ENCODE peak calls at places on chromosomes 6 and 20, in seven cellular contexts. E is stomach, C is NB4, Y is uterus, Q is IMR-90, G is HCT116, N is body of pancreas. X is an unnamed sample.

GRCh38 chr20:50575869-50576720 is 65.9 kb downstream of the PTPN1 start:
- DNase-seq in N (peak), G (peak), Y (peak), Q (peak), C (peak), E (peak), X (peak)

GRCh38 chr6:21612067-21612745 is 18.7 kb downstream of the SOX4 start:
- DNase-seq in C (no peak), Q (no peak), G (no peak), E (no peak), N (no peak), Y (no peak), X (no peak)

GRCh38 chr20:6765469-6766058 is 1.9 kb upstream of the BMP2 start:
- DNase-seq in N (no peak), G (peak), Y (no peak), C (peak), Q (peak), E (no peak), X (no peak)

GRCh38 chr6:157638779-157639178 is 184.3 kb upstream of the SNX9 start:
- DNase-seq in N (no peak), Q (no peak), G (no peak), E (no peak), C (no peak), Y (no peak), X (no peak)

GRCh38 chr6:140817176-140817575 is 1315.5 kb upstream of the GJE1 start:
- DNase-seq in Y (no peak), G (no peak), N (no peak), C (no peak), E (no peak), Q (no peak), X (no peak)

GRCh38 chr6:31037169-31037568 is 26.9 kb downstream of the MUC22 start:
- DNase-seq in Q (no peak), Y (no peak), E (no peak), N (no peak), G (no peak), C (no peak), X (no peak)

GRCh38 chr20:62043131-62043914 is 22.4 kb downstream of the TAF4 start:
- DNase-seq in C (peak), Q (peak), N (no peak), G (no peak), Y (peak), E (no peak), X (peak)

GRCh38 chr20:53069121-53069520 is 97.0 kb downstream of the TSHZ2 start:
- DNase-seq in N (no peak), Y (no peak), Q (no peak), C (no peak), E (no peak), G (no peak), X (no peak)

GRCh38 chr6:11161031-11161966 is 49.8 kb upstream of the ERVFRD-1 start:
- DNase-seq in E (no peak), Q (peak), Y (no peak), G (no peak), N (no peak), C (no peak), X (no peak)

GRCh38 chr6:153167026-153167891 is 36.2 kb upstream of the RGS17 start:
- DNase-seq in C (peak), E (no peak), G (peak), Y (no peak), N (no peak), Q (peak), X (no peak)

GRCh38 chr20:48384147-48384818 is 443.5 kb downstream of the PREX1 start:
- DNase-seq in E (no peak), Q (no peak), Y (no peak), G (peak), C (peak), N (no peak), X (no peak)

GRCh38 chr20:38982291-38982690 is 20.1 kb downstream of the DHX35 start:
- DNase-seq in Y (no peak), E (no peak), C (no peak), N (no peak), G (no peak), Q (peak), X (no peak)

GRCh38 chr20:50916257-50916656 is 15.0 kb downstream of the ADNP start:
- DNase-seq in E (no peak), G (no peak), N (no peak), C (no peak), Q (peak), Y (no peak), X (no peak)

GRCh38 chr6:138689849-138690248 is 83.7 kb upstream of the CCDC28A start:
- DNase-seq in G (no peak), N (no peak), E (no peak), Y (no peak), C (no peak), Q (peak), X (no peak)

GRCh38 chr6:138692058-138692977 is 81.3 kb upstream of the CCDC28A start:
- DNase-seq in E (peak), G (no peak), Y (peak), C (peak), N (peak), Q (peak), X (peak)

GRCh38 chr6:138691595-138692057 is 81.9 kb upstream of the CCDC28A start:
- DNase-seq in Y (no peak), C (peak), E (peak), G (peak), Q (peak), N (peak), X (no peak)

GRCh38 chr6:138692978-138693909 is 80.3 kb upstream of the CCDC28A start:
- DNase-seq in G (peak), Q (peak), Y (peak), C (peak), N (peak), E (peak), X (peak)

DNA sequence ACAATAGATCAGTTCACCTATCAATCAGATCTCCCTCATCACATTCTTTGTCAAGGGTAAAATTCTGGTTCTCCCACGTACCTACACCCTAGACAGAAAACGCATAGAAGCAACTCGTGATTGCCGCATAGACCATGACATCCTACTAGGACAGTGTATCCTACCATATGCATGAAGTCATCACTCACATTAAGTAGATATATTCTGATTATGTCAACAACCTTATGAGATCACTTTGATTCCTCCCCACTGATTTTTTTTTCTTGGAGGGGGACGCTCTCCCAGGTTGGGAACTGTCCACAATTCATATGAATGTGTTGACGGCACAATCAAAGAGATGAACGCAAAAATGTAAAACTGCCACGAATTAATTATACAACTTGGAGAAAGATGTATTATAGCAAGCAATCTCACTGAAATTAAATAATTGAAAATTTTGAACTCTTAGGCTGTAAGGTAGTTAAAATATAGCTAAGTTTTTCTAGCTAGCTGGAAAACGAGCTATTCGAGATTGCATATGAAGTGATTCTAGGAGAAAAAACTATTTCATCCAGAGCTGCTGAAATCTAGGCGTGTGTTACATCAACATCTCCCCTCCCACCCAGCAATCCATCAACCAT is 82.5 kb upstream of the CCDC28A start:
- DNase-seq in G (no peak), N (no peak), E (no peak), Y (no peak), C (no peak), Q (peak), X (no peak)
- TF ChIP-seq CTCF in G (no peak), N (no peak), E (no peak), Y (no peak), C (no peak), Q (no peak), X (no peak)

DNA sequence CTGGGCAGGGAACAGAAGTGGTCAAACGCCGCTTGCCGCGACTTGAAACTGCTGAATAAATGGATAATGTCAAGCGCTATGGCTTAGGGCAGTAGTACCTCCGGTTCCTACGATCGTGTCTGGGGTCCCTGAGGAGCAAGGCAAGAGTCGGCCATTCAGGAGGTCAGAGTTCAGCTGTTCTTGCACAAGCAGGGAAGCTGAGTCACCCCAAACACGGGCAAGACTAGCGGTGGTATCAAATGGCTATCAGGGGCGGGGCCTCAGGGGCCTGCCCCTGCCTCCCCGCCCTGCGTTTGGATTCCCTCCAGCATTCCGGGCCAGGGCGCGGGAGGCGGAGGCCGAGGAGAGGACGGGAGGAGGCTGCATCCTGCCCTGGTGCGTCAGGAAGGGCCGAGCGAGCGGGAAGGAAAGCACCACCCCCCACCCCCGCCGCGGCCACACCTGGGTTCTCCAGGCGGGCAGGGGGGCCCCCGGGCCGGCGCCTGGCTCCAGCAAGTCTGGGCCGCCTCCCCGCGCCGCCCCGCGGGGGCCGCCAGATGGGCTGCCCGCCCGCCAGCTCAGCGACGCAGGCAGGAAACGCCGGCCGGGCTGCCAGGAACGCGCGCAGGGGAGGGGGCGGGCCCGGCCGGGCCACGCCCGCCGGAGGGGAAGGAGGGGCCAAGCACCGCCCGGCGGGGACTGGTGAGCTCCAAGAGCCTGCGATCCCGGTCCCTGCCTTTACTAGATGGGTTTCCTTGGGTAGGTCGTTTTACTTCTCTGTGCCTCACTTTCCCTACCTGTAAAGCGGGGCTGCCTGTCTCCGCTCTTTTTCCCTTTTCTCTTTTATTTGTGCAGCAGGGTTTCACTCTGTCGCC is 32.2 kb upstream of the ID1 start:
- DNase-seq in C (peak), Y (peak), Q (peak), N (peak), E (peak), G (peak), X (peak)
- TF ChIP-seq POLR2A in C (peak), Y (peak), Q (peak), N (peak), E (no peak), G (peak), X (peak)

GRCh38 chr6:14192186-14192788 is 74.7 kb downstream of the CD83 start:
- DNase-seq in Y (no peak), G (no peak), N (no peak), E (no peak), C (no peak), Q (no peak), X (no peak)
- TF ChIP-seq CTCF in Y (no peak), G (no peak), N (no peak), E (no peak), C (no peak), Q (peak), X (no peak)

GRCh38 chr6:36063318-36063717 is 35.7 kb downstream of the MAPK14 start:
- DNase-seq in E (no peak), N (no peak), G (no peak), Y (no peak), Q (no peak), C (no peak), X (no peak)
- TF ChIP-seq POLR2A in E (no peak), N (no peak), G (no peak), Y (no peak), Q (no peak), C (no peak), X (no peak)

GRCh38 chr20:45456632-45457031 is 12.9 kb upstream of the WFDC2 start:
- DNase-seq in E (peak), Y (no peak), Q (no peak), G (peak), C (peak), N (peak), X (no peak)
- TF ChIP-seq CTCF in E (no peak), Y (no peak), Q (no peak), G (peak), C (peak), N (no peak), X (no peak)

GRCh38 chr20:43776691-43777090 is 49.9 kb upstream of the GTSF1L start:
- DNase-seq in G (no peak), Y (no peak), E (no peak), Q (peak), C (no peak), N (no peak), X (no peak)

GRCh38 chr20:43781215-43781614 is 54.4 kb upstream of the GTSF1L start:
- DNase-seq in G (no peak), N (no peak), Y (no peak), Q (no peak), E (no peak), C (no peak), X (no peak)

GRCh38 chr20:43774754-43775153 is 48.0 kb upstream of the GTSF1L start:
- DNase-seq in E (no peak), G (no peak), C (no peak), Q (no peak), N (no peak), Y (no peak), X (no peak)

DNA sequence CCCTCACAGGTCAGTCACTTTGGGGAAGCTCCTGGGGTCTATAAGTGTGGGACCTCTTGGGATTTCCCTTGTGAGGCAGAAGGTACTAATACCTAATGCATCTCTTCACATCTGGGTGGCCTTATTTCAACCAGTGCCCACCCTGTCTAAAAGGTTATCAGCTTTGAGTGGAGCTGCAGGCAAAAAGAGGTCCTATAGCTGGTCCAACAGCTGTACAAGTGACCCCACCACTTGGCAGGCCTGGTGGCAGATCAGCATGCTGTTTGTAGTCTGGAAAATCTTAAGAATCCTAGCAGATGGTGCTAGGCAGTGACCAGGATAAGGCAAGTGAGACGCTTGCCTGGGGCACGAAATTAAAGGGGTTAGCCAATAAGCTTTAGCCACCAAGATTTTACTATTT is 51.6 kb upstream of the GTSF1L start:
- DNase-seq in G (no peak), N (no peak), C (peak), E (no peak), Y (no peak), Q (no peak), X (no peak)
- TF ChIP-seq POLR2A in G (no peak), N (no peak), C (no peak), E (no peak), Y (no peak), Q (no peak), X (no peak)

GRCh38 chr6:17410281-17410680 is 16.9 kb downstream of the CAP2 start:
- DNase-seq in Q (no peak), N (no peak), Y (no peak), G (no peak), E (no peak), C (no peak), X (no peak)

GRCh38 chr6:17418281-17419188 is 25.1 kb downstream of the CAP2 start:
- DNase-seq in G (no peak), N (no peak), E (no peak), Q (peak), C (no peak), Y (peak), X (no peak)

GRCh38 chr6:17417817-17418216 is 24.4 kb downstream of the CAP2 start:
- DNase-seq in E (no peak), Q (peak), C (no peak), N (no peak), Y (no peak), G (no peak), X (no peak)

GRCh38 chr6:17408081-17408480 is 14.7 kb downstream of the CAP2 start:
- DNase-seq in E (no peak), N (no peak), G (no peak), Q (no peak), C (no peak), Y (no peak), X (no peak)

GRCh38 chr6:17413313-17413750 is 19.9 kb downstream of the CAP2 start:
- DNase-seq in E (no peak), C (no peak), G (no peak), Q (peak), Y (no peak), N (no peak), X (no peak)
- TF ChIP-seq CTCF in E (no peak), C (no peak), G (no peak), Q (no peak), Y (no peak), N (no peak), X (no peak)

DNA sequence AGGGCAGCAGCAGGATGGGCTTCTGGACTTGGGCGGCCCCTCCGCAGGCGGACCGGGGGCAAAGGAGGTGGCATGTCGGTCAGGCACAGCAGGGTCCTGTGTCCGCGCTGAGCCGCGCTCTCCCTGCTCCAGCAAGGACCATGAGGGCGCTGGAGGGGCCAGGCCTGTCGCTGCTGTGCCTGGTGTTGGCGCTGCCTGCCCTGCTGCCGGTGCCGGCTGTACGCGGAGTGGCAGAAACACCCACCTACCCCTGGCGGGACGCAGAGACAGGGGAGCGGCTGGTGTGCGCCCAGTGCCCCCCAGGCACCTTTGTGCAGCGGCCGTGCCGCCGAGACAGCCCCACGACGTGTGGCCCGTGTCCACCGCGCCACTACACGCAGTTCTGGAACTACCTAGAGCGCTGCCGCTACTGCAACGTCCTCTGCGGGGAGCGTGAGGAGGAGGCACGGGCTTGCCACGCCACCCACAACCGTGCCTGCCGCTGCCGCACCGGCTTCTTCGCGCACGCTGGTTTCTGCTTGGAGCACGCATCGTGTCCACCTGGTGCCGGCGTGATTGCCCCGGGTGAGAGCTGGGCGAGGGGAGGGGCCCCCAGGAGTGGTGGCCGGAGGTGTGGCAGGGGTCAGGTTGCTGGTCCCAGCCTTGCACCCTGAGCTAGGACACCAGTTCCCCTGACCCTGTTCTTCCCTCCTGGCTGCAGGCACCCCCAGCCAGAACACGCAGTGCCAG is at the start of gene TNFRSF6B:
- DNase-seq in Y (no peak), N (peak), E (no peak), G (no peak), C (no peak), Q (no peak), X (peak)
- TF ChIP-seq POLR2A in Y (no peak), N (peak), E (no peak), G (peak), C (peak), Q (no peak), X (no peak)

GRCh38 chr6:33779305-33779704 is 9.6 kb downstream of the LEMD2 start:
- DNase-seq in C (no peak), Q (no peak), G (no peak), N (no peak), Y (no peak), E (no peak), X (no peak)
- TF ChIP-seq CTCF in C (peak), Q (no peak), G (no peak), N (no peak), Y (no peak), E (no peak), X (no peak)

X was measured in ovary.